ENCODE peak calls at places on chromosomes 6 and 20, in ten cellular contexts. A, D, Q, P, N, Z, X, U, B and I are unnamed samples.

GRCh38 chr6:122696079-122696478 is 83.4 kb upstream of the FABP7 start:
- DNase-seq in X (no peak), U (peak; percentile 70), N (no peak), A (no peak), P (no peak), B (no peak), Q (no peak), Z (peak; percentile 18), D (no peak), I (no peak)

GRCh38 chr6:16286151-16286522 is 47.8 kb downstream of the GMPR start:
- DNase-seq in D (peak; percentile 85), Q (no peak), X (peak; percentile 88), A (no peak), N (no peak), P (no peak), Z (peak; percentile 88), U (no peak), B (peak; percentile 72), I (no peak)

GRCh38 chr6:11553824-11554223 is 16.3 kb downstream of the TMEM170B start:
- DNase-seq in X (no peak), A (no peak), P (no peak), N (no peak), Z (no peak), D (no peak), B (no peak), U (no peak), Q (no peak), I (no peak)

GRCh38 chr20:33154252-33154651 is 13.7 kb upstream of the BPIFA2 start:
- DNase-seq in Z (no peak), Q (no peak), P (no peak), N (no peak), D (no peak), X (no peak), U (no peak), B (no peak), A (no peak), I (no peak)

GRCh38 chr6:132763269-132763668 is 5.6 kb upstream of the VNN2 start:
- DNase-seq in D (no peak), N (peak; percentile 72), A (peak; percentile 83), P (peak; percentile 1), X (no peak), Q (no peak), U (no peak), B (no peak), Z (no peak), I (no peak)

GRCh38 chr6:28709478-28710349 is 184.0 kb downstream of the GPX5 start:
- DNase-seq in A (no peak), Q (no peak), D (peak; percentile 14), N (no peak), U (no peak), Z (no peak), B (no peak), P (no peak), X (peak; percentile 43), I (no peak)

GRCh38 chr6:161954077-161954476 is 680.2 kb upstream of the AGPAT4 start:
- DNase-seq in P (no peak), D (no peak), N (no peak), X (no peak), Q (no peak), A (no peak), B (no peak), Z (no peak), U (no peak), I (no peak)

GRCh38 chr6:15510536-15511247 is 152.1 kb downstream of the DTNBP1 start:
- DNase-seq in P (no peak), D (no peak), Q (no peak), A (no peak), B (no peak), X (no peak), Z (no peak), N (no peak), U (no peak), I (peak; percentile 50)

GRCh38 chr20:48656661-48657211 is 171.1 kb downstream of the PREX1 start:
- DNase-seq in B (no peak), N (no peak), X (peak; percentile 40), U (no peak), Q (peak; percentile 41), P (no peak), A (no peak), Z (no peak), D (peak; percentile 85), I (no peak)